ENCODE peak calls at places on chromosomes 7 and 10, in nine cellular contexts. One of them, this sample, is unnamed.
A peak's percentile ranks its signal among the peaks of the same experiment; 100 is the strongest.

GRCh38 chr7:74343281-74344127 is 54.3 kb downstream of the CLIP2 start:
- DNase-seq in cardiac fibroblast: peak; percentile 49
- DNase-seq in T-cell: no peak
- DNase-seq in A549: peak; percentile 71
- DNase-seq in activated CD4-positive, alpha-beta T cell treated with anti-CD3 and anti-CD28 coated beads for 36 hours: peak; percentile 40
- DNase-seq in stimulated activated CD8-positive, alpha-beta memory T cell treated with anti-CD3 and anti-CD28 coated beads, Interleukin-4, amount 100 ng/mL, for 48 hours: peak; percentile 27
- DNase-seq in nephron progenitor cell: no peak
- DNase-seq in HTR-8/SVneo: peak; percentile 65
- DNase-seq in neuronal stem cell: no peak
- DNase-seq in this sample: no peak

GRCh38 chr7:89029864-89030263 is 234.3 kb upstream of the TEX47 start:
- DNase-seq in cardiac fibroblast: no peak
- DNase-seq in T-cell: no peak
- DNase-seq in A549: no peak
- DNase-seq in activated CD4-positive, alpha-beta T cell treated with anti-CD3 and anti-CD28 coated beads for 36 hours: no peak
- DNase-seq in stimulated activated CD8-positive, alpha-beta memory T cell treated with anti-CD3 and anti-CD28 coated beads, Interleukin-4, amount 100 ng/mL, for 48 hours: no peak
- DNase-seq in nephron progenitor cell: no peak
- DNase-seq in HTR-8/SVneo: no peak
- DNase-seq in neuronal stem cell: no peak
- DNase-seq in this sample: no peak

GRCh38 chr7:134589491-134589941 is 40.6 kb downstream of the AKR1B15 start:
- DNase-seq in cardiac fibroblast: no peak
- DNase-seq in T-cell: no peak
- DNase-seq in A549: no peak
- DNase-seq in activated CD4-positive, alpha-beta T cell treated with anti-CD3 and anti-CD28 coated beads for 36 hours: no peak
- DNase-seq in stimulated activated CD8-positive, alpha-beta memory T cell treated with anti-CD3 and anti-CD28 coated beads, Interleukin-4, amount 100 ng/mL, for 48 hours: no peak
- DNase-seq in nephron progenitor cell: no peak
- DNase-seq in HTR-8/SVneo: no peak
- DNase-seq in neuronal stem cell: no peak
- DNase-seq in this sample: no peak

GRCh38 chr10:128837478-128837877 is 629.6 kb upstream of the MGMT start:
- DNase-seq in cardiac fibroblast: no peak
- DNase-seq in T-cell: no peak
- DNase-seq in A549: no peak
- DNase-seq in activated CD4-positive, alpha-beta T cell treated with anti-CD3 and anti-CD28 coated beads for 36 hours: no peak
- DNase-seq in stimulated activated CD8-positive, alpha-beta memory T cell treated with anti-CD3 and anti-CD28 coated beads, Interleukin-4, amount 100 ng/mL, for 48 hours: no peak
- DNase-seq in nephron progenitor cell: no peak
- DNase-seq in HTR-8/SVneo: no peak
- DNase-seq in neuronal stem cell: no peak
- DNase-seq in this sample: no peak

GRCh38 chr7:23107781-23108180 is 2.2 kb downstream of the KLHL7 start:
- DNase-seq in cardiac fibroblast: no peak
- DNase-seq in T-cell: no peak
- DNase-seq in A549: no peak
- DNase-seq in activated CD4-positive, alpha-beta T cell treated with anti-CD3 and anti-CD28 coated beads for 36 hours: no peak
- DNase-seq in stimulated activated CD8-positive, alpha-beta memory T cell treated with anti-CD3 and anti-CD28 coated beads, Interleukin-4, amount 100 ng/mL, for 48 hours: no peak
- DNase-seq in nephron progenitor cell: no peak
- DNase-seq in HTR-8/SVneo: no peak
- DNase-seq in neuronal stem cell: no peak
- DNase-seq in this sample: no peak

GRCh38 chr10:29611796-29612381 is 22.9 kb downstream of the SVIL start:
- DNase-seq in cardiac fibroblast: no peak
- DNase-seq in T-cell: no peak
- DNase-seq in A549: no peak
- DNase-seq in activated CD4-positive, alpha-beta T cell treated with anti-CD3 and anti-CD28 coated beads for 36 hours: no peak
- DNase-seq in stimulated activated CD8-positive, alpha-beta memory T cell treated with anti-CD3 and anti-CD28 coated beads, Interleukin-4, amount 100 ng/mL, for 48 hours: no peak
- DNase-seq in nephron progenitor cell: no peak
- DNase-seq in HTR-8/SVneo: no peak
- DNase-seq in neuronal stem cell: no peak
- DNase-seq in this sample: no peak

GRCh38 chr7:158782638-158783490 is 46.4 kb downstream of the ESYT2 start:
- DNase-seq in cardiac fibroblast: peak; percentile 60
- DNase-seq in T-cell: no peak
- DNase-seq in A549: peak; percentile 75
- DNase-seq in activated CD4-positive, alpha-beta T cell treated with anti-CD3 and anti-CD28 coated beads for 36 hours: peak; percentile 34
- DNase-seq in stimulated activated CD8-positive, alpha-beta memory T cell treated with anti-CD3 and anti-CD28 coated beads, Interleukin-4, amount 100 ng/mL, for 48 hours: no peak
- DNase-seq in nephron progenitor cell: no peak
- DNase-seq in HTR-8/SVneo: no peak
- DNase-seq in neuronal stem cell: no peak
- DNase-seq in this sample: peak; percentile 59

GRCh38 chr7:128810473-128810872 is 18.7 kb downstream of the CCDC136 start:
- DNase-seq in cardiac fibroblast: no peak
- DNase-seq in T-cell: no peak
- DNase-seq in A549: no peak
- DNase-seq in activated CD4-positive, alpha-beta T cell treated with anti-CD3 and anti-CD28 coated beads for 36 hours: no peak
- DNase-seq in stimulated activated CD8-positive, alpha-beta memory T cell treated with anti-CD3 and anti-CD28 coated beads, Interleukin-4, amount 100 ng/mL, for 48 hours: no peak
- DNase-seq in nephron progenitor cell: no peak
- DNase-seq in HTR-8/SVneo: no peak
- DNase-seq in neuronal stem cell: no peak
- DNase-seq in this sample: no peak

GRCh38 chr10:70267161-70267933 is 16.5 kb downstream of the NPFFR1 start:
- DNase-seq in cardiac fibroblast: peak; percentile 73
- DNase-seq in T-cell: no peak
- DNase-seq in A549: peak; percentile 54
- DNase-seq in activated CD4-positive, alpha-beta T cell treated with anti-CD3 and anti-CD28 coated beads for 36 hours: peak; percentile 41
- DNase-seq in stimulated activated CD8-positive, alpha-beta memory T cell treated with anti-CD3 and anti-CD28 coated beads, Interleukin-4, amount 100 ng/mL, for 48 hours: peak; percentile 49
- DNase-seq in nephron progenitor cell: peak; percentile 14
- DNase-seq in HTR-8/SVneo: peak; percentile 88
- DNase-seq in neuronal stem cell: no peak
- DNase-seq in this sample: no peak

GRCh38 chr7:945147-945555 is 9.3 kb downstream of the ADAP1 start:
- DNase-seq in cardiac fibroblast: no peak
- DNase-seq in T-cell: no peak
- DNase-seq in A549: no peak
- DNase-seq in activated CD4-positive, alpha-beta T cell treated with anti-CD3 and anti-CD28 coated beads for 36 hours: no peak
- DNase-seq in stimulated activated CD8-positive, alpha-beta memory T cell treated with anti-CD3 and anti-CD28 coated beads, Interleukin-4, amount 100 ng/mL, for 48 hours: no peak
- DNase-seq in nephron progenitor cell: peak; percentile 47
- DNase-seq in HTR-8/SVneo: no peak
- DNase-seq in neuronal stem cell: no peak
- DNase-seq in this sample: no peak

GRCh38 chr10:109062371-109062770 is 860.9 kb downstream of the XPNPEP1 start:
- DNase-seq in cardiac fibroblast: peak; percentile 0
- DNase-seq in T-cell: no peak
- DNase-seq in A549: no peak
- DNase-seq in activated CD4-positive, alpha-beta T cell treated with anti-CD3 and anti-CD28 coated beads for 36 hours: no peak
- DNase-seq in stimulated activated CD8-positive, alpha-beta memory T cell treated with anti-CD3 and anti-CD28 coated beads, Interleukin-4, amount 100 ng/mL, for 48 hours: no peak
- DNase-seq in nephron progenitor cell: no peak
- DNase-seq in HTR-8/SVneo: no peak
- DNase-seq in neuronal stem cell: no peak
- DNase-seq in this sample: no peak

GRCh38 chr10:113175176-113175575 is 225.1 kb downstream of the TCF7L2 start:
- DNase-seq in cardiac fibroblast: no peak
- DNase-seq in T-cell: no peak
- DNase-seq in A549: no peak
- DNase-seq in activated CD4-positive, alpha-beta T cell treated with anti-CD3 and anti-CD28 coated beads for 36 hours: no peak
- DNase-seq in stimulated activated CD8-positive, alpha-beta memory T cell treated with anti-CD3 and anti-CD28 coated beads, Interleukin-4, amount 100 ng/mL, for 48 hours: no peak
- DNase-seq in nephron progenitor cell: no peak
- DNase-seq in HTR-8/SVneo: no peak
- DNase-seq in neuronal stem cell: no peak
- DNase-seq in this sample: no peak

GRCh38 chr7:93861325-93861949 is 29.1 kb downstream of the TFPI2 start:
- DNase-seq in cardiac fibroblast: no peak
- DNase-seq in T-cell: no peak
- DNase-seq in A549: no peak
- DNase-seq in activated CD4-positive, alpha-beta T cell treated with anti-CD3 and anti-CD28 coated beads for 36 hours: no peak
- DNase-seq in stimulated activated CD8-positive, alpha-beta memory T cell treated with anti-CD3 and anti-CD28 coated beads, Interleukin-4, amount 100 ng/mL, for 48 hours: no peak
- DNase-seq in nephron progenitor cell: no peak
- DNase-seq in HTR-8/SVneo: no peak
- DNase-seq in neuronal stem cell: no peak
- DNase-seq in this sample: no peak

GRCh38 chr10:10520391-10521385 is 497.0 kb upstream of the CELF2 start:
- DNase-seq in cardiac fibroblast: no peak
- DNase-seq in T-cell: no peak
- DNase-seq in A549: no peak
- DNase-seq in activated CD4-positive, alpha-beta T cell treated with anti-CD3 and anti-CD28 coated beads for 36 hours: peak; percentile 32
- DNase-seq in stimulated activated CD8-positive, alpha-beta memory T cell treated with anti-CD3 and anti-CD28 coated beads, Interleukin-4, amount 100 ng/mL, for 48 hours: no peak
- DNase-seq in nephron progenitor cell: no peak
- DNase-seq in HTR-8/SVneo: no peak
- DNase-seq in neuronal stem cell: no peak
- DNase-seq in this sample: no peak

GRCh38 chr7:154409703-154410311 is 357.6 kb downstream of the DPP6 start:
- DNase-seq in cardiac fibroblast: peak; percentile 2
- DNase-seq in T-cell: no peak
- DNase-seq in A549: peak; percentile 6
- DNase-seq in activated CD4-positive, alpha-beta T cell treated with anti-CD3 and anti-CD28 coated beads for 36 hours: no peak
- DNase-seq in stimulated activated CD8-positive, alpha-beta memory T cell treated with anti-CD3 and anti-CD28 coated beads, Interleukin-4, amount 100 ng/mL, for 48 hours: no peak
- DNase-seq in nephron progenitor cell: peak; percentile 68
- DNase-seq in HTR-8/SVneo: no peak
- DNase-seq in neuronal stem cell: peak; percentile 74
- DNase-seq in this sample: no peak

This sample was measured in ascending aorta.